ENCODE peak calls at places on chromosomes 7 and 10, in eight cellular contexts. One of them, this sample, is unnamed. For H3K36me3, the result is how much of the 10 kb centered on the place peaks cover.

GRCh38 chr10:4848341-4849041 is 22.5 kb downstream of the AKR1E2 start:
- DNase-seq in CD8-positive, alpha-beta memory T cell: no peak
- DNase-seq in IMR-90: no peak
- DNase-seq in ovary: no peak
- DNase-seq in GM23338: no peak
- DNase-seq in cardiac muscle cell: peak
- DNase-seq in tibial artery: no peak
- DNase-seq in transverse colon: no peak
- DNase-seq in this sample: no peak

GRCh38 chr7:102992820-102993531 is 80.2 kb downstream of the LRRC17 start:
- DNase-seq in CD8-positive, alpha-beta memory T cell: no peak
- DNase-seq in IMR-90: peak
- DNase-seq in ovary: no peak
- DNase-seq in GM23338: no peak
- DNase-seq in cardiac muscle cell: peak
- DNase-seq in tibial artery: no peak
- DNase-seq in transverse colon: no peak
- DNase-seq in this sample: no peak

GRCh38 chr10:132659206-132660091 is 121.9 kb downstream of the INPP5A start:
- DNase-seq in CD8-positive, alpha-beta memory T cell: no peak
- DNase-seq in IMR-90: no peak
- DNase-seq in ovary: no peak
- DNase-seq in GM23338: no peak
- DNase-seq in cardiac muscle cell: no peak
- DNase-seq in tibial artery: no peak
- DNase-seq in transverse colon: no peak
- DNase-seq in this sample: peak

GRCh38 chr7:50475340-50475739 is 25.2 kb upstream of the FIGNL1 start:
- DNase-seq in CD8-positive, alpha-beta memory T cell: no peak
- DNase-seq in IMR-90: no peak
- DNase-seq in ovary: no peak
- DNase-seq in GM23338: no peak
- DNase-seq in cardiac muscle cell: no peak
- DNase-seq in tibial artery: no peak
- DNase-seq in transverse colon: no peak
- DNase-seq in this sample: no peak

GRCh38 chr10:69829792-69830191 is 28.1 kb downstream of the COL13A1 start:
- DNase-seq in CD8-positive, alpha-beta memory T cell: no peak
- DNase-seq in IMR-90: no peak
- DNase-seq in ovary: no peak
- DNase-seq in GM23338: no peak
- DNase-seq in cardiac muscle cell: no peak
- DNase-seq in tibial artery: no peak
- DNase-seq in transverse colon: no peak
- DNase-seq in this sample: no peak

GRCh38 chr10:61100882-61101281 is 156.9 kb upstream of the RHOBTB1 start:
- DNase-seq in CD8-positive, alpha-beta memory T cell: no peak
- DNase-seq in IMR-90: no peak
- DNase-seq in ovary: no peak
- DNase-seq in GM23338: no peak
- DNase-seq in cardiac muscle cell: no peak
- DNase-seq in tibial artery: no peak
- DNase-seq in transverse colon: no peak
- DNase-seq in this sample: no peak

GRCh38 chr7:27605689-27606269 is 56.9 kb downstream of the HIBADH start:
- DNase-seq in CD8-positive, alpha-beta memory T cell: no peak
- DNase-seq in IMR-90: peak
- DNase-seq in ovary: no peak
- DNase-seq in GM23338: peak
- DNase-seq in cardiac muscle cell: peak
- DNase-seq in tibial artery: no peak
- DNase-seq in transverse colon: no peak
- DNase-seq in this sample: peak

GRCh38 chr7:133027397-133027796 is 54.5 kb downstream of the CHCHD3 start:
- DNase-seq in CD8-positive, alpha-beta memory T cell: no peak
- DNase-seq in IMR-90: no peak
- DNase-seq in ovary: no peak
- DNase-seq in GM23338: no peak
- DNase-seq in cardiac muscle cell: no peak
- DNase-seq in tibial artery: no peak
- DNase-seq in transverse colon: no peak
- DNase-seq in this sample: no peak

GRCh38 chr7:117405519-117405918 is 21.8 kb downstream of the ASZ1 start:
- DNase-seq in CD8-positive, alpha-beta memory T cell: no peak
- DNase-seq in IMR-90: no peak
- DNase-seq in ovary: no peak
- DNase-seq in GM23338: peak
- DNase-seq in cardiac muscle cell: no peak
- DNase-seq in tibial artery: no peak
- DNase-seq in transverse colon: no peak
- DNase-seq in this sample: no peak

GRCh38 chr7:78057571-78057970 is 259.0 kb downstream of the PHTF2 start:
- DNase-seq in CD8-positive, alpha-beta memory T cell: no peak
- DNase-seq in IMR-90: no peak
- DNase-seq in ovary: no peak
- DNase-seq in GM23338: no peak
- DNase-seq in cardiac muscle cell: no peak
- DNase-seq in tibial artery: no peak
- DNase-seq in transverse colon: no peak
- DNase-seq in this sample: no peak

GRCh38 chr10:82277591-82277990 is 402.6 kb downstream of the NRG3 start:
- DNase-seq in CD8-positive, alpha-beta memory T cell: no peak
- DNase-seq in IMR-90: no peak
- DNase-seq in ovary: no peak
- DNase-seq in GM23338: no peak
- DNase-seq in cardiac muscle cell: no peak
- DNase-seq in tibial artery: no peak
- DNase-seq in transverse colon: no peak
- DNase-seq in this sample: no peak

GRCh38 chr7:28419717-28420116 is 7.4 kb downstream of the CREB5 start:
- DNase-seq in CD8-positive, alpha-beta memory T cell: no peak
- DNase-seq in IMR-90: peak
- DNase-seq in ovary: peak
- DNase-seq in GM23338: no peak
- DNase-seq in cardiac muscle cell: peak
- DNase-seq in tibial artery: peak
- DNase-seq in transverse colon: no peak
- DNase-seq in this sample: no peak

GRCh38 chr10:78407009-78407711 is 373.5 kb downstream of the RPS24 start:
- DNase-seq in CD8-positive, alpha-beta memory T cell: peak
- DNase-seq in IMR-90: peak
- DNase-seq in ovary: peak
- DNase-seq in GM23338: peak
- DNase-seq in cardiac muscle cell: peak
- DNase-seq in tibial artery: peak
- DNase-seq in transverse colon: peak
- DNase-seq in this sample: peak

GRCh38 chr10:44966129-44966815 is 6.7 kb downstream of the RASSF4 start:
- DNase-seq in CD8-positive, alpha-beta memory T cell: no peak
- DNase-seq in IMR-90: no peak
- DNase-seq in ovary: peak
- DNase-seq in GM23338: no peak
- DNase-seq in cardiac muscle cell: no peak
- DNase-seq in tibial artery: no peak
- DNase-seq in transverse colon: no peak
- DNase-seq in this sample: peak

GRCh38 chr10:6244510-6244909 is 41.8 kb downstream of the PFKFB3 start:
- DNase-seq in CD8-positive, alpha-beta memory T cell: no peak
- DNase-seq in IMR-90: no peak
- DNase-seq in ovary: no peak
- DNase-seq in GM23338: no peak
- DNase-seq in cardiac muscle cell: no peak
- DNase-seq in tibial artery: no peak
- DNase-seq in transverse colon: no peak
- DNase-seq in this sample: no peak

GRCh38 chr10:71409516-71410104 is 12.9 kb downstream of the CDH23 start:
- DNase-seq in CD8-positive, alpha-beta memory T cell: no peak
- DNase-seq in IMR-90: no peak
- DNase-seq in ovary: no peak
- DNase-seq in GM23338: no peak
- DNase-seq in cardiac muscle cell: no peak
- DNase-seq in tibial artery: peak
- DNase-seq in transverse colon: no peak
- DNase-seq in this sample: no peak

GRCh38 chr10:95742529-95742884 is 13.5 kb upstream of the ENTPD1 start:
- DNase-seq in CD8-positive, alpha-beta memory T cell: no peak
- DNase-seq in IMR-90: peak
- DNase-seq in ovary: no peak
- DNase-seq in GM23338: no peak
- DNase-seq in cardiac muscle cell: peak
- DNase-seq in tibial artery: peak
- DNase-seq in transverse colon: peak
- DNase-seq in this sample: peak

GRCh38 chr10:127715249-127715648 is 21.7 kb upstream of the FOXI2 start:
- DNase-seq in CD8-positive, alpha-beta memory T cell: no peak
- DNase-seq in IMR-90: no peak
- DNase-seq in ovary: no peak
- DNase-seq in GM23338: peak
- DNase-seq in cardiac muscle cell: no peak
- DNase-seq in tibial artery: no peak
- DNase-seq in transverse colon: no peak
- DNase-seq in this sample: no peak

GRCh38 chr7:105316578-105317375 is 71.9 kb downstream of the SRPK2 start:
- DNase-seq in CD8-positive, alpha-beta memory T cell: no peak
- DNase-seq in IMR-90: no peak
- DNase-seq in ovary: no peak
- DNase-seq in GM23338: no peak
- DNase-seq in cardiac muscle cell: no peak
- DNase-seq in tibial artery: no peak
- DNase-seq in transverse colon: no peak
- DNase-seq in this sample: no peak

GRCh38 chr10:97640868-97641811 is 669 bp downstream of the PI4K2A start:
- DNase-seq in CD8-positive, alpha-beta memory T cell: peak
- DNase-seq in IMR-90: peak
- DNase-seq in ovary: peak
- DNase-seq in GM23338: peak
- DNase-seq in cardiac muscle cell: peak
- DNase-seq in tibial artery: peak
- DNase-seq in transverse colon: peak
- DNase-seq in this sample: peak

GRCh38 chr7:50554923-50555322 is 10.3 kb downstream of the DDC start:
- DNase-seq in CD8-positive, alpha-beta memory T cell: no peak
- DNase-seq in IMR-90: no peak
- DNase-seq in ovary: no peak
- DNase-seq in GM23338: no peak
- DNase-seq in cardiac muscle cell: no peak
- DNase-seq in tibial artery: no peak
- DNase-seq in transverse colon: no peak
- DNase-seq in this sample: no peak

GRCh38 chr10:33211123-33211878 is 123.2 kb downstream of the NRP1 start:
- DNase-seq in CD8-positive, alpha-beta memory T cell: no peak
- DNase-seq in IMR-90: peak
- DNase-seq in ovary: peak
- DNase-seq in GM23338: no peak
- DNase-seq in cardiac muscle cell: peak
- DNase-seq in tibial artery: peak
- DNase-seq in transverse colon: no peak
- DNase-seq in this sample: no peak
- H3K27ac ChIP-seq in CD8-positive, alpha-beta memory T cell: no peak
- H3K27ac ChIP-seq in IMR-90: peak
- H3K27ac ChIP-seq in ovary: peak
- H3K27ac ChIP-seq in GM23338: no peak
- H3K27ac ChIP-seq in cardiac muscle cell: peak
- H3K27ac ChIP-seq in tibial artery: peak
- H3K27ac ChIP-seq in transverse colon: peak
- H3K27ac ChIP-seq in this sample: peak

GRCh38 chr7:2220506-2220905 is 12.2 kb downstream of the MAD1L1 start:
- DNase-seq in CD8-positive, alpha-beta memory T cell: no peak
- DNase-seq in IMR-90: no peak
- DNase-seq in ovary: no peak
- DNase-seq in GM23338: no peak
- DNase-seq in cardiac muscle cell: no peak
- DNase-seq in tibial artery: no peak
- DNase-seq in transverse colon: no peak
- DNase-seq in this sample: no peak
- H3K36me3 ChIP-seq in CD8-positive, alpha-beta memory T cell: under half
- H3K36me3 ChIP-seq in IMR-90: half or more
- H3K36me3 ChIP-seq in ovary: under half
- H3K36me3 ChIP-seq in GM23338: under half
- H3K36me3 ChIP-seq in cardiac muscle cell: under half
- H3K36me3 ChIP-seq in tibial artery: half or more
- H3K36me3 ChIP-seq in transverse colon: under half
- H3K36me3 ChIP-seq in this sample: under half

GRCh38 chr7:157402388-157402703 is 65.5 kb downstream of the DNAJB6 start:
- DNase-seq in CD8-positive, alpha-beta memory T cell: no peak
- DNase-seq in IMR-90: no peak
- DNase-seq in ovary: no peak
- DNase-seq in GM23338: no peak
- DNase-seq in cardiac muscle cell: no peak
- DNase-seq in tibial artery: no peak
- DNase-seq in transverse colon: no peak
- DNase-seq in this sample: no peak

GRCh38 chr7:157404845-157405481 is 68.2 kb downstream of the DNAJB6 start:
- DNase-seq in CD8-positive, alpha-beta memory T cell: no peak
- DNase-seq in IMR-90: peak
- DNase-seq in ovary: peak
- DNase-seq in GM23338: no peak
- DNase-seq in cardiac muscle cell: peak
- DNase-seq in tibial artery: no peak
- DNase-seq in transverse colon: no peak
- DNase-seq in this sample: no peak

GRCh38 chr7:157405501-157405900 is 68.7 kb downstream of the DNAJB6 start:
- DNase-seq in CD8-positive, alpha-beta memory T cell: no peak
- DNase-seq in IMR-90: no peak
- DNase-seq in ovary: no peak
- DNase-seq in GM23338: no peak
- DNase-seq in cardiac muscle cell: no peak
- DNase-seq in tibial artery: no peak
- DNase-seq in transverse colon: no peak
- DNase-seq in this sample: no peak

GRCh38 chr7:157402911-157403534 is 66.2 kb downstream of the DNAJB6 start:
- DNase-seq in CD8-positive, alpha-beta memory T cell: no peak
- DNase-seq in IMR-90: peak
- DNase-seq in ovary: no peak
- DNase-seq in GM23338: no peak
- DNase-seq in cardiac muscle cell: no peak
- DNase-seq in tibial artery: no peak
- DNase-seq in transverse colon: no peak
- DNase-seq in this sample: no peak

GRCh38 chr7:157404002-157404401 is 67.2 kb downstream of the DNAJB6 start:
- DNase-seq in CD8-positive, alpha-beta memory T cell: no peak
- DNase-seq in IMR-90: no peak
- DNase-seq in ovary: no peak
- DNase-seq in GM23338: no peak
- DNase-seq in cardiac muscle cell: no peak
- DNase-seq in tibial artery: no peak
- DNase-seq in transverse colon: no peak
- DNase-seq in this sample: no peak
- H3K27ac ChIP-seq in CD8-positive, alpha-beta memory T cell: peak
- H3K27ac ChIP-seq in IMR-90: no peak
- H3K27ac ChIP-seq in ovary: no peak
- H3K27ac ChIP-seq in GM23338: peak
- H3K27ac ChIP-seq in cardiac muscle cell: no peak
- H3K27ac ChIP-seq in tibial artery: no peak
- H3K27ac ChIP-seq in transverse colon: no peak
- H3K27ac ChIP-seq in this sample: no peak

DNA sequence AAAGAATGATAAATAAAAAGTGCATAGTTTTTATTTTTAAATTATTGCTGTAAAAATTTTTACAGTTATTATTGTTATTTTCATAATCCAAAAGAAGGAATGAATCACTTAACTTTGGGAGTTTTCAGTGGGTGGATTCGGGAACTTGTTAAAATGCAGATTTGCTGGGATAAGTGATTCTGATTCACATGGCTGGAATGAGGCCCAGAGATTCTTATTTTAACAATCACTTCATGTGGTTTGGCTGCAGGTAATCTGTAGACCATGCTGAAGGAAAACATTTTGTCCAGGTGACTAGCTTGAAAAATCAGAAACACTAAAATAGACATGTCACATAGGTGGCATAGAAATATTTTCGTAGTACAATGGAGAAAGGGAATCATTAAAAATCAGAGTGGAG is 13.9 kb downstream of the CROT start:
- DNase-seq in CD8-positive, alpha-beta memory T cell: no peak
- DNase-seq in IMR-90: peak
- DNase-seq in ovary: no peak
- DNase-seq in GM23338: no peak
- DNase-seq in cardiac muscle cell: no peak
- DNase-seq in tibial artery: no peak
- DNase-seq in transverse colon: no peak
- DNase-seq in this sample: peak
- H3K36me3 ChIP-seq in CD8-positive, alpha-beta memory T cell: under half
- H3K36me3 ChIP-seq in IMR-90: under half
- H3K36me3 ChIP-seq in ovary: under half
- H3K36me3 ChIP-seq in GM23338: under half
- H3K36me3 ChIP-seq in cardiac muscle cell: under half
- H3K36me3 ChIP-seq in tibial artery: under half
- H3K36me3 ChIP-seq in transverse colon: under half
- H3K36me3 ChIP-seq in this sample: under half

This sample was measured in thyroid gland.